ENCODE peak calls at places on chromosomes 7 and 10, in four cellular contexts. P is mesenchymal stem cell, X is neuronal stem cell, O is IMR-90. Z is an unnamed sample.

GRCh38 chr10:11909618-11910017 is 86.5 kb downstream of the PROSER2 start:
- DNase-seq in P (no peak), X (no peak), O (no peak), Z (no peak)

GRCh38 chr10:31936933-31937332 is 8.3 kb upstream of the ARHGAP12 start:
- DNase-seq in P (no peak), X (no peak), O (no peak), Z (no peak)

GRCh38 chr10:77075916-77076315 is 561.7 kb downstream of the KCNMA1 start:
- DNase-seq in P (no peak), X (no peak), O (no peak), Z (no peak)

GRCh38 chr7:154987571-154987970 is 15.4 kb downstream of the PAXIP1 start:
- DNase-seq in P (no peak), X (no peak), O (no peak), Z (no peak)

GRCh38 chr10:94042814-94043175 is 49.1 kb downstream of the PLCE1 start:
- DNase-seq in P (no peak), X (no peak), O (no peak), Z (no peak)

GRCh38 chr7:111199643-111200042 is 108.7 kb downstream of the LRRN3 start:
- DNase-seq in P (no peak), X (no peak), O (peak; percentile 1), Z (no peak)

GRCh38 chr10:63466168-63466935 is 575 bp upstream of the JMJD1C start:
- DNase-seq in P (peak; percentile 78), X (no peak), O (peak; percentile 55), Z (peak; percentile 83)

GRCh38 chr7:80302078-80302477 is 167.4 kb downstream of the GNAI1 start:
- DNase-seq in P (peak; percentile 24), X (no peak), O (no peak), Z (no peak)

GRCh38 chr10:122062831-122063674 is 74.1 kb downstream of the TACC2 start:
- DNase-seq in P (peak; percentile 97), X (peak; percentile 32), O (peak; percentile 83), Z (peak; percentile 95)

GRCh38 chr10:17758200-17758599 is 6.2 kb downstream of the TMEM236 start:
- DNase-seq in P (peak; percentile 40), X (no peak), O (no peak), Z (no peak)

GRCh38 chr10:30857803-30858202 is 173.9 kb downstream of the ZNF438 start:
- DNase-seq in P (peak; percentile 59), X (no peak), O (peak; percentile 72), Z (no peak)

GRCh38 chr10:80471009-80471408 is 16.9 kb downstream of the TSPAN14 start:
- DNase-seq in P (no peak), X (no peak), O (no peak), Z (no peak)
- H3K4me2 ChIP-seq in P (no peak overlapping the region), X (no peak overlapping the region), O (no peak overlapping the region), Z (no peak overlapping the region)

DNA sequence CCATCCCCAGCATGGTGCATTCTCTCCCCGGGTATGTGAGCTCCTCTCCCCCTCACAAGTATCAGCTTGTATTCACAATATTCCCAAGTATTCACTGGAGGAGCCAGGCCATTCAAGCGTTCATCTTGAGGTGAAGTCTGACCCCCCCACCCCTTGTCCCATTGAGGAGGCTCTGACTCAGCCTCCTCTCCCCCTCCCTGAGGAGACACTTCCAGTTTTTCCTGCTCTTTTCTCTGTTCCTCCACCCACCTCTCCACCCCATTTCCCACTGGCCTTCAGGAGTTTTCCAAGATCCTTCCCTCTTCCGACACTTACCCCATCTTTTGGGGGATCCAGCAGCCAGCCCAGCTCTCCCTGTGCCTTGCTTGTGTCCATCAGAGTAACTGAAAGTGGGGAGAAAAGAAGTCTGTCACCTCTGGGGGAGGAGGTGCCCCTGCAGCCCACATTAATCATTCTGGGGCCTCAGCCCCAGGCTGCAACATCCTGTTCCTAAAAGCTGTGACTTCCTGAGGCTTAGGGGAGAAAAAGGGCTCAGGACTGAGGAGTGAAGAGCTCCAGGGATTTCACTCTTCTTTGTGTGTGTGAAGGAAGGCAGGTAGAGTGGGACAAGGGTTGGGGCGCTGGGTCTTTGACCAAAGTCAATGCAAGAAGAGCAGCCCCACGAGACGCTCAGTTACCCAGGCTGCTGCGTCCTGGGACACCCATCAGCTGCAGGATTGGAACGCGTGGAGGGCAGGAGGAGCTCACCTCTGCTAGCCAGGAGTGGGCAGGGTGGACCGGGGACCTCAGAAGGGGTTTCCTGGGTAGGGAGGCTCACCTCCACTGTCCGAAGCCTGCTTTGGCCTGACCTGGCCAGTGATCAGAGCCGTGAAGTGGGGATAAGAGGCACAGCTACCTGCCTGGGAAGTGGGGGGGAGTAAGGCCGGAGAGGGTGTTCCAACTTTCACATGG is 1.1 kb downstream of the EPHA1 start:
- DNase-seq in P (no peak), X (no peak), O (no peak), Z (peak; percentile 71)
- H2BK15ac ChIP-seq in P (no peak overlapping the region), X (peak overlapping the region; percentile 21), O (no peak overlapping the region), Z (no peak overlapping the region)

DNA sequence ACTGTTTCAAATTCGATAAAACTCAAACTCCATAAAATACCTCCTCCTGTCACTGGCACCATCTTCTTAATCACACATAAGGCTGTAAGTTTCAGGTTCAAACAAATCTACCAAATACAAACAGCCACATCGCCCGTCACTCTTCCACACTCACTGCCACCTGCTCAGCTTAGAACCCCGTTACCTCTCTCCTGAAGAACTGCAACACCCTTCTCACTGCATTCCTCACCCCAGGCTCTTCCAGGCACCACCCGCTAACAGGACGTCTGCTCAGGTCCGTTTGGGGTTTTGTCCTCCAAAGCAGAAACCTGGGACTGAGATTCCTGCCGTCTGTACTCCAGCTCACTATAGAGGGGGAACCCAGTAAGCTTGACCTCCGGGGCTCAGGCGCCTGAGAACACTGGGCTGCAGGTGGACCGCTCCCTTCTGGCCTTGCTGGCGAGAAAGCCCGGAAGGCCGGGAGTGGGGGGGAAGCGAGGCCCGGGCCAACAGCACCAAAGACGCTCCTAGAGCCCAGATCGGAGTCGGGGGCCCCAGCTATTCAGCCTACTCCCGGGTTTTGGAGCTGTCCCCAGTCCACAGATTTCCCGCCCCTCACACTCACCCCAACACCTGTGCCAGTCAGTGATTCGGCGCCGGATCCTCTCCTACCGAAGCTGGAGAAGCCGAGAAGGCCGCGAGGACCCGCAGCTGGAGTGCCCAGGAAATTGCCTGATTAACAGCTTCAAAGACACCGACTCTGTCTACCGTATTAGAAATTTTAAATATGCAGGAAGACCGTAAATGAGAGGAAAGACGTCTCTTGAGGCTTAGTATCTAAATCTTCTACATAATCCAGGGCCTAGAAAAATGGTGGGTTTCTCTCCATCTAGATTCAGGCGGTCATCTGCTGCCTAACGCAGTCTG is at the start of gene AP3M1:
- DNase-seq in P (no peak), X (no peak), O (no peak), Z (no peak)
- H2BK5ac ChIP-seq in P (no peak within 1 kb of the TSS), X (peak within 1 kb of the TSS; percentile 94), O (peak within 1 kb of the TSS; percentile 95), Z (peak within 1 kb of the TSS; percentile 76)

GRCh38 chr10:70418229-70418628 is 14.3 kb downstream of the EIF4EBP2 start:
- DNase-seq in P (peak; percentile 72), X (no peak), O (peak; percentile 94), Z (no peak)
- H3K4me2 ChIP-seq in P (no peak overlapping the region), X (no peak overlapping the region), O (no peak overlapping the region), Z (no peak overlapping the region)

DNA sequence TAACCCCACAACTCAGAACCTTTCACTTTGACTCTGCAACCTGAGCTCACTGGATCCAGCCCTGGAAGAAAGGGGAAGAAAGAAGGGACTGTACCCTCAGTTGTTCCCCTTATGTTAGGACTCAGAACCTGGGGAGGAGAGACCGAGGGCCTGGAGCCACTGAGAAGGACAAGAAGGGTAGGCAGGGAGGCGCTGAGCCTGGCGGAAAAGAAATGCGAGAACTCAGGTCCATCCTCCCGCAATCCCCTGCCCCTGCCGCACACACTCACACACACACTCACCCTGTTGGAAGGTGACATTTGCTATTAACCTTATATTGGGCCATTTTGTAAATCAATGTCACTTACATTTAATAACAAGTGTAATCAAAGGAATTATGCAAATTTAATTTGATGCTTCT is 99.8 kb upstream of the PAX2 start:
- DNase-seq in P (no peak), X (no peak), O (no peak), Z (no peak)
- H2BK15ac ChIP-seq in P (no peak overlapping the region), X (no peak overlapping the region), O (no peak overlapping the region), Z (no peak overlapping the region)

GRCh38 chr7:113298501-113298900 is 180.1 kb upstream of the SMIM30 start:
- DNase-seq in P (no peak), X (no peak), O (no peak), Z (no peak)
- H2BK5ac ChIP-seq in P (no peak overlapping the region), X (no peak overlapping the region), O (no peak overlapping the region), Z (no peak overlapping the region)

GRCh38 chr10:3533296-3533695 is 251.7 kb downstream of the KLF6 start:
- DNase-seq in P (no peak), X (no peak), O (no peak), Z (no peak)
- H3K4me2 ChIP-seq in P (no peak overlapping the region), X (no peak overlapping the region), O (no peak overlapping the region), Z (no peak overlapping the region)

GRCh38 chr10:116030576-116030975 is 242.4 kb downstream of the GFRA1 start:
- DNase-seq in P (no peak), X (no peak), O (no peak), Z (no peak)

GRCh38 chr10:116024479-116024878 is 248.5 kb downstream of the GFRA1 start:
- DNase-seq in P (no peak), X (no peak), O (no peak), Z (no peak)

GRCh38 chr10:116029826-116030225 is 243.2 kb downstream of the GFRA1 start:
- DNase-seq in P (no peak), X (no peak), O (no peak), Z (no peak)

GRCh38 chr10:116026315-116026714 is 246.7 kb downstream of the GFRA1 start:
- DNase-seq in P (no peak), X (no peak), O (no peak), Z (peak; percentile 44)

GRCh38 chr10:116027355-116027754 is 245.7 kb downstream of the GFRA1 start:
- DNase-seq in P (no peak), X (no peak), O (no peak), Z (no peak)
- H2BK15ac ChIP-seq in P (no peak overlapping the region), X (no peak overlapping the region), O (no peak overlapping the region), Z (no peak overlapping the region)